ENCODE peak calls at places on chromosomes 12 and 14, in five cellular contexts. K, T, V, X and C are unnamed samples.

GRCh38 chr14:38079268-38079667 is 128.4 kb upstream of the SSTR1 start:
- DNase-seq in K (no peak), T (no peak), V (no peak), X (no peak), C (no peak)

GRCh38 chr14:59055439-59056045 is 132.9 kb upstream of the DAAM1 start:
- DNase-seq in K (peak; percentile 21), T (peak; percentile 20), V (no peak), X (no peak), C (peak; percentile 33)

GRCh38 chr12:121514184-121514742 is 66.6 kb downstream of the KDM2B start:
- DNase-seq in K (no peak), T (peak; percentile 7), V (no peak), X (no peak), C (no peak)

GRCh38 chr14:101845496-101845895 is 84.0 kb downstream of the PPP2R5C start:
- DNase-seq in K (no peak), T (no peak), V (no peak), X (no peak), C (no peak)

GRCh38 chr12:25382311-25383106 is 131.8 kb upstream of the KRAS start:
- DNase-seq in K (no peak), T (no peak), V (no peak), X (no peak), C (no peak)

GRCh38 chr12:94603434-94604068 is 46.8 kb downstream of the TMCC3 start:
- DNase-seq in K (peak; percentile 5), T (peak; percentile 54), V (peak; percentile 81), X (no peak), C (no peak)

GRCh38 chr14:76644875-76645518 is 116.3 kb upstream of the VASH1 start:
- DNase-seq in K (peak; percentile 30), T (peak; percentile 42), V (peak; percentile 82), X (peak; percentile 25), C (peak; percentile 29)

GRCh38 chr14:83478741-83479140 is 1945.1 kb upstream of the SEL1L start:
- DNase-seq in K (no peak), T (no peak), V (no peak), X (no peak), C (no peak)

GRCh38 chr12:72273851-72274284 is 1.7 kb downstream of the TRHDE start:
- DNase-seq in K (no peak), T (no peak), V (peak; percentile 54), X (no peak), C (no peak)

GRCh38 chr14:89373185-89373584 is 43.8 kb downstream of the FOXN3 start:
- DNase-seq in K (no peak), T (no peak), V (no peak), X (no peak), C (no peak)

GRCh38 chr14:52124791-52125661 is 56.2 kb upstream of the NID2 start:
- DNase-seq in K (no peak), T (no peak), V (no peak), X (no peak), C (no peak)

GRCh38 chr12:53676715-53677611 is 1.1 kb upstream of the ATP5MC2 start:
- DNase-seq in K (no peak), T (no peak), V (peak; percentile 63), X (no peak), C (peak; percentile 25)

GRCh38 chr12:13573698-13574321 is 377.3 kb downstream of the EMP1 start:
- DNase-seq in K (no peak), T (no peak), V (no peak), X (no peak), C (no peak)

GRCh38 chr12:65962921-65963883 is 138.9 kb downstream of the HMGA2 start:
- DNase-seq in K (no peak), T (peak; percentile 36), V (peak; percentile 77), X (no peak), C (no peak)

GRCh38 chr14:74242055-74243042 is 3.1 kb downstream of the VSX2 start:
- DNase-seq in K (no peak), T (no peak), V (no peak), X (no peak), C (no peak)

GRCh38 chr12:52091869-52092268 is 12.4 kb downstream of the SMIM41 start:
- DNase-seq in K (no peak), T (no peak), V (no peak), X (no peak), C (no peak)

GRCh38 chr12:6195665-6196535 is 4.3 kb upstream of the CD9 start:
- DNase-seq in K (peak; percentile 70), T (peak; percentile 73), V (peak; percentile 99), X (peak; percentile 90), C (peak; percentile 88)

GRCh38 chr14:103118663-103119404 is 4.4 kb upstream of the TNFAIP2 start:
- DNase-seq in K (no peak), T (peak; percentile 81), V (no peak), X (no peak), C (no peak)

GRCh38 chr14:105294142-105294597 is 6.6 kb downstream of the BRF1 start:
- DNase-seq in K (no peak), T (no peak), V (no peak), X (no peak), C (no peak)

GRCh38 chr12:109820921-109821381 is 12.2 kb downstream of the TRPV4 start:
- DNase-seq in K (no peak), T (no peak), V (no peak), X (no peak), C (no peak)

GRCh38 chr12:128817115-128818015 is 6.4 kb downstream of the SLC15A4 start:
- DNase-seq in K (no peak), T (peak; percentile 17), V (no peak), X (no peak), C (no peak)

GRCh38 chr12:29066061-29066588 is 83.0 kb upstream of the FAR2 start:
- DNase-seq in K (no peak), T (no peak), V (no peak), X (no peak), C (no peak)

GRCh38 chr12:100254876-100255275 is 12.0 kb downstream of the DEPDC4 start:
- DNase-seq in K (no peak), T (no peak), V (no peak), X (no peak), C (no peak)

GRCh38 chr14:72599579-72600470 is 294.1 kb downstream of the DPF3 start:
- DNase-seq in K (no peak), T (peak; percentile 68), V (no peak), X (no peak), C (no peak)
- TF ChIP-seq TAF1 in K (no peak), T (no peak), V (no peak), X (no peak), C (no peak)

GRCh38 chr14:55745906-55746305 is 165.9 kb downstream of the KTN1 start:
- DNase-seq in K (no peak), T (no peak), V (no peak), X (no peak), C (no peak)

GRCh38 chr14:55744321-55744720 is 164.3 kb downstream of the KTN1 start:
- DNase-seq in K (no peak), T (no peak), V (no peak), X (no peak), C (no peak)

GRCh38 chr14:55746533-55746932 is 166.5 kb downstream of the KTN1 start:
- DNase-seq in K (peak; percentile 14), T (no peak), V (no peak), X (no peak), C (no peak)

GRCh38 chr14:55739967-55740707 is 160.1 kb downstream of the KTN1 start:
- DNase-seq in K (no peak), T (no peak), V (no peak), X (no peak), C (no peak)

DNA sequence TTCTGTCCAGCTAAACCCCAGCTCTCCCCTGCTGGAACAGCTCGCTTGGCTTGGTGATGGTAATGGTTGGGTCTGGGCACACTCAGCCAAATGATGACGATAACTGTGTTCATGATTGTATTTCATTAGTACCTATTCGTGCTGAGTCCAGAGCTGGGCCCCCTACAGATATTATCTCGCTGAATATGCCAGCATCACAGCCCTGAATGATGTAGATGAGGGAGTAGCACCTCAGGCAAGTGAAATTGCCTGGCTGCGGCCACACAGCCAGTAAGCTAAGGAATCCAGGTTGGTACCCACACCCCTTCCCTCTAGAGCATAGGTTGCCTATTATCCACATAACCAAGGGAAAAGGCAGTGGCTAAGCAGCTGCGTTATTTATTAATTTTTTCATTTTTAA is 163.5 kb downstream of the KTN1 start:
- DNase-seq in K (no peak), T (no peak), V (no peak), X (no peak), C (no peak)
- TF ChIP-seq TAF1 in K (no peak), T (no peak), V (no peak), X (no peak), C (no peak)

GRCh38 chr14:69005432-69006148 is 26.5 kb upstream of the ACTN1 start:
- DNase-seq in K (peak; percentile 57), T (peak; percentile 20), V (no peak), X (no peak), C (no peak)
- TF ChIP-seq TAF1 in K (no peak), T (no peak), V (peak; percentile 9), X (no peak), C (no peak)

GRCh38 chr12:3752741-3753486 is at the start of gene CRACR2A:
- DNase-seq in K (no peak), T (peak; percentile 85), V (peak; percentile 88), X (peak; percentile 88), C (peak; percentile 85)
- TF ChIP-seq TAF1 in K (no peak), T (peak; percentile 43), V (peak; percentile 26), X (peak; percentile 23), C (no peak)